ENCODE peak calls at places on chromosomes 6 and 20, in five cellular contexts. One of them, this sample, is unnamed.

GRCh38 chr6:33752139-33753015 is 5.7 kb upstream of the IP6K3 start:
- DNase-seq in Panc1: no peak
- DNase-seq in left ventricle myocardium inferior: no peak
- DNase-seq in mesothelial cell of epicardium: no peak
- DNase-seq in nephron progenitor cell: no peak
- DNase-seq in this sample: no peak

GRCh38 chr6:169277619-169278018 is 24.0 kb upstream of the THBS2 start:
- DNase-seq in left ventricle myocardium inferior: no peak
- DNase-seq in Panc1: no peak
- DNase-seq in nephron progenitor cell: no peak
- DNase-seq in mesothelial cell of epicardium: no peak
- DNase-seq in this sample: no peak

GRCh38 chr20:5734559-5735137 is 15.6 kb upstream of the SHLD1 start:
- DNase-seq in left ventricle myocardium inferior: no peak
- DNase-seq in mesothelial cell of epicardium: no peak
- DNase-seq in Panc1: no peak
- DNase-seq in nephron progenitor cell: no peak
- DNase-seq in this sample: no peak

GRCh38 chr6:84652356-84653026 is 111.9 kb downstream of the TBX18 start:
- DNase-seq in Panc1: no peak
- DNase-seq in mesothelial cell of epicardium: no peak
- DNase-seq in nephron progenitor cell: no peak
- DNase-seq in left ventricle myocardium inferior: no peak
- DNase-seq in this sample: no peak

GRCh38 chr6:160520043-160520904 is 143.8 kb downstream of the LPA start:
- DNase-seq in Panc1: peak
- DNase-seq in nephron progenitor cell: peak
- DNase-seq in mesothelial cell of epicardium: peak
- DNase-seq in left ventricle myocardium inferior: peak
- DNase-seq in this sample: peak

GRCh38 chr6:33962186-33962585 is 158.4 kb upstream of the MLN start:
- DNase-seq in Panc1: no peak
- DNase-seq in mesothelial cell of epicardium: no peak
- DNase-seq in nephron progenitor cell: no peak
- DNase-seq in left ventricle myocardium inferior: no peak
- DNase-seq in this sample: no peak

GRCh38 chr6:111772274-111772780 is 100.9 kb downstream of the FYN start:
- DNase-seq in Panc1: no peak
- DNase-seq in mesothelial cell of epicardium: no peak
- DNase-seq in nephron progenitor cell: no peak
- DNase-seq in left ventricle myocardium inferior: no peak
- DNase-seq in this sample: no peak

GRCh38 chr20:59955131-59955796 is 3.0 kb upstream of the CDH26 start:
- DNase-seq in mesothelial cell of epicardium: no peak
- DNase-seq in left ventricle myocardium inferior: no peak
- DNase-seq in nephron progenitor cell: no peak
- DNase-seq in Panc1: no peak
- DNase-seq in this sample: no peak

DNA sequence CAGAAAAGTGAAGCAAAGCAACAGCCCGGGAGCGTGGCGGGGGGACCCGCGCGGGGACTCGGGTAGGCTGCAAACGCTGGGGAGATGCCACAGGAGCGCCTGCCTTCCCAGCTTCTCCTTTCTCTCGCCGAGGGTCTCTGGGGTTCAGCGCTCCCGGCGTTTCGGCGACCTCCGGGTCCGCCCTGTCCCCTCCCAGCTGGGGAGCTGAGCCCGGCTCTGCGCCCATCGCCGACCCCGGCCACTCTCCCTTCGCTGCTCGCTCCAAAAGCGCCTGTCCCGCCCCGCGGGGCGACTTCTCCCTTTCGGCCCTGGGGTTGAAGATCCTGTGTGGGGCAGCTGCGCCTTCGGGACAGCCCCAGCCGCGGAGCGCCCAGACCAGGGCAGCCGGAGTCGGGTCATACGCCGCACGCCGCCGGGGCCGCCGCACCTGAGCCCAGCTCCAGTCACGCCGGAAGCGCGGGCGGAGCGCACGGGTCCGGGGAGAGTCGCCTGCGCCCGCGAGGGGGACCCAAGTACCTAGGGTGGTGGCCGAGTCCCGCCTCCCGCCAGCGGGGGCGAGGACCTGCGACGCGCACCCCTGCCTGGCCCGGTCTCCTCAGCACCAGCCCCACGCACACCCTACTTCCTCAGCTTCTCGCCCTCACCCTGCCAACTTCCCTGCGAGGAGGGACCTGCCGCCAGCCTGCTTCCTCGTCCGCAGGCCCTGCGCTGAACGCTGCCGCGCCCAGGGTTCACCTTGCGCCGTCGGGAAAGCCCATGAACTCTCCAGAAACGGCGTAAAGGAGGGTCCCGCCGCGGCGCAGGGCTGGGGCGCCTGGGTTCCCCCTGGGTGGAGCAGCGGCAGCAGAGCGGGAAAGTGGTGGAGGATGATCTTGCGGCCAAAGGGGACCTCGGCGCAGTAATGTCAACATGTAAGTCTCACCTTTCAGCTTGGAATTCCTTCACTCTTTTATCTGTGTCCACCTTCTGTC is at the start of gene ADGRG6:
- DNase-seq in nephron progenitor cell: peak
- DNase-seq in Panc1: no peak
- DNase-seq in mesothelial cell of epicardium: peak
- DNase-seq in left ventricle myocardium inferior: peak
- DNase-seq in this sample: peak
- TF ChIP-seq CTCF in nephron progenitor cell: no peak
- TF ChIP-seq CTCF in Panc1: peak
- TF ChIP-seq CTCF in mesothelial cell of epicardium: no peak
- TF ChIP-seq CTCF in left ventricle myocardium inferior: no peak
- TF ChIP-seq CTCF in this sample: peak

GRCh38 chr20:36677422-36677771 is 31.4 kb upstream of the SLA2 start:
- DNase-seq in left ventricle myocardium inferior: no peak
- DNase-seq in mesothelial cell of epicardium: no peak
- DNase-seq in nephron progenitor cell: no peak
- DNase-seq in Panc1: no peak
- DNase-seq in this sample: no peak
- TF ChIP-seq CTCF in left ventricle myocardium inferior: no peak
- TF ChIP-seq CTCF in mesothelial cell of epicardium: no peak
- TF ChIP-seq CTCF in nephron progenitor cell: no peak
- TF ChIP-seq CTCF in Panc1: no peak
- TF ChIP-seq CTCF in this sample: peak

GRCh38 chr20:6940052-6940451 is 172.6 kb downstream of the BMP2 start:
- DNase-seq in Panc1: no peak
- DNase-seq in left ventricle myocardium inferior: no peak
- DNase-seq in mesothelial cell of epicardium: no peak
- DNase-seq in nephron progenitor cell: peak
- DNase-seq in this sample: no peak
- TF ChIP-seq CTCF in Panc1: peak
- TF ChIP-seq CTCF in left ventricle myocardium inferior: no peak
- TF ChIP-seq CTCF in mesothelial cell of epicardium: peak
- TF ChIP-seq CTCF in nephron progenitor cell: peak
- TF ChIP-seq CTCF in this sample: peak

GRCh38 chr20:11716239-11716944 is 201.3 kb upstream of the BTBD3 start:
- DNase-seq in Panc1: no peak
- DNase-seq in left ventricle myocardium inferior: no peak
- DNase-seq in nephron progenitor cell: peak
- DNase-seq in mesothelial cell of epicardium: no peak
- DNase-seq in this sample: no peak
- TF ChIP-seq CTCF in Panc1: peak
- TF ChIP-seq CTCF in left ventricle myocardium inferior: no peak
- TF ChIP-seq CTCF in nephron progenitor cell: peak
- TF ChIP-seq CTCF in mesothelial cell of epicardium: no peak
- TF ChIP-seq CTCF in this sample: peak

GRCh38 chr6:107114872-107115694 is at the start of gene BEND3:
- DNase-seq in nephron progenitor cell: peak
- DNase-seq in Panc1: no peak
- DNase-seq in left ventricle myocardium inferior: peak
- DNase-seq in mesothelial cell of epicardium: peak
- DNase-seq in this sample: peak

GRCh38 chr6:107118976-107119375 is 3.7 kb upstream of the BEND3 start:
- DNase-seq in left ventricle myocardium inferior: no peak
- DNase-seq in mesothelial cell of epicardium: no peak
- DNase-seq in Panc1: no peak
- DNase-seq in nephron progenitor cell: no peak
- DNase-seq in this sample: no peak

GRCh38 chr6:107115695-107116327 is 496 bp upstream of the BEND3 start:
- DNase-seq in mesothelial cell of epicardium: peak
- DNase-seq in nephron progenitor cell: peak
- DNase-seq in Panc1: no peak
- DNase-seq in left ventricle myocardium inferior: no peak
- DNase-seq in this sample: peak

GRCh38 chr6:107116328-107116892 is 1.1 kb upstream of the BEND3 start:
- DNase-seq in left ventricle myocardium inferior: no peak
- DNase-seq in nephron progenitor cell: peak
- DNase-seq in mesothelial cell of epicardium: no peak
- DNase-seq in Panc1: no peak
- DNase-seq in this sample: no peak

GRCh38 chr6:107116923-107117417 is 1.7 kb upstream of the BEND3 start:
- DNase-seq in left ventricle myocardium inferior: no peak
- DNase-seq in nephron progenitor cell: no peak
- DNase-seq in Panc1: no peak
- DNase-seq in mesothelial cell of epicardium: no peak
- DNase-seq in this sample: no peak
- TF ChIP-seq CTCF in left ventricle myocardium inferior: no peak
- TF ChIP-seq CTCF in nephron progenitor cell: no peak
- TF ChIP-seq CTCF in Panc1: no peak
- TF ChIP-seq CTCF in mesothelial cell of epicardium: no peak
- TF ChIP-seq CTCF in this sample: no peak

GRCh38 chr6:35051997-35052583 is 89.0 kb downstream of the TCP11 start:
- DNase-seq in Panc1: no peak
- DNase-seq in nephron progenitor cell: no peak
- DNase-seq in mesothelial cell of epicardium: no peak
- DNase-seq in left ventricle myocardium inferior: no peak
- DNase-seq in this sample: no peak

GRCh38 chr6:35049885-35050284 is 91.3 kb downstream of the TCP11 start:
- DNase-seq in mesothelial cell of epicardium: no peak
- DNase-seq in Panc1: no peak
- DNase-seq in left ventricle myocardium inferior: peak
- DNase-seq in nephron progenitor cell: no peak
- DNase-seq in this sample: no peak

GRCh38 chr6:35050291-35050987 is 90.7 kb downstream of the TCP11 start:
- DNase-seq in left ventricle myocardium inferior: no peak
- DNase-seq in Panc1: no peak
- DNase-seq in mesothelial cell of epicardium: no peak
- DNase-seq in nephron progenitor cell: no peak
- DNase-seq in this sample: no peak

GRCh38 chr6:35050988-35051330 is 90.2 kb downstream of the TCP11 start:
- DNase-seq in mesothelial cell of epicardium: no peak
- DNase-seq in Panc1: no peak
- DNase-seq in left ventricle myocardium inferior: no peak
- DNase-seq in nephron progenitor cell: no peak
- DNase-seq in this sample: no peak

DNA sequence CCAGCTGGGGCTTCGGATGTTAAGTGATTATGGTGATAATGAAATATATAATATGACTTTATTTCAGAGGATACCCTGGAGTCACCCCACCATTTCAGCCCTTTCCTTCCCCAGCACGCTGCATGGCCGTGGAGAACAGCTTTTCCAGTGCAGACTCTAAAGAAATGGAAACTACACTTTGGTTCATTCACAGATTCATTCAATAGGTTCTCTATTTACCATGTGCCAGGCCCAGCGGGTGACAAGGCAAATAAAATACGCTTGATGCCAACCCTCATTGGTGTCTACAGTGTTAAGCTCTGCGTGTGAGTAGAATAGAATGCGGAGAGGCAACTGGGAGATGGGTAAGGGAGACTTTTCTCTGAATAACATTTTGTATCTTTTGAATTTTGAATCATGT is 89.7 kb downstream of the TCP11 start:
- DNase-seq in Panc1: no peak
- DNase-seq in left ventricle myocardium inferior: no peak
- DNase-seq in nephron progenitor cell: no peak
- DNase-seq in mesothelial cell of epicardium: no peak
- DNase-seq in this sample: no peak
- TF ChIP-seq CTCF in Panc1: no peak
- TF ChIP-seq CTCF in left ventricle myocardium inferior: no peak
- TF ChIP-seq CTCF in nephron progenitor cell: no peak
- TF ChIP-seq CTCF in mesothelial cell of epicardium: no peak
- TF ChIP-seq CTCF in this sample: no peak